ENCODE peak calls at places on chromosome X, in five cellular contexts. C is aorta, N is amygdala, Z is testis, V is nephron progenitor cell. G is an unnamed sample.

GRCh38 chrX:8520791-8521190 is 56.2 kb downstream of the VCX3B start:
- DNase-seq in C (no peak), N (no peak), Z (no peak), V (no peak), G (no peak)

GRCh38 chrX:49077941-49078340 is 1.7 kb downstream of the WDR45 start:
- DNase-seq in C (no peak), N (no peak), Z (no peak), V (no peak), G (no peak)

GRCh38 chrX:69024287-69024686 is 141.0 kb downstream of the PJA1 start:
- DNase-seq in C (no peak), N (no peak), Z (peak), V (no peak), G (no peak)

GRCh38 chrX:19769467-19769866 is 117.9 kb downstream of the SH3KBP1 start:
- DNase-seq in C (no peak), N (no peak), Z (no peak), V (no peak), G (no peak)

GRCh38 chrX:48540015-48540350 is 469 bp downstream of the TBC1D25 start:
- DNase-seq in C (no peak), N (peak), Z (peak), V (no peak), G (no peak)

GRCh38 chrX:13899607-13900006 is 82.7 kb upstream of the GPM6B start:
- DNase-seq in C (no peak), N (no peak), Z (no peak), V (no peak), G (no peak)

GRCh38 chrX:149493567-149494562 is 11.2 kb downstream of the IDS start:
- DNase-seq in C (no peak), N (no peak), Z (no peak), V (no peak), G (peak)

GRCh38 chrX:107763647-107764046 is 11.9 kb downstream of the TSC22D3 start:
- DNase-seq in C (no peak), N (no peak), Z (no peak), V (no peak), G (no peak)

GRCh38 chrX:3407785-3408184 is 61.3 kb upstream of the MXRA5 start:
- DNase-seq in C (no peak), N (no peak), Z (no peak), V (no peak), G (peak)